ENCODE peak calls at places on chromosomes 4 and X, in six cellular contexts. O is NCI-H1092; G is activated CD4-positive, alpha-beta memory T cell treated with anti-CD3 and anti-CD28 coated beads, Interleukin-2, amount 10 ng/mL, durations not matched to agents 7 days and 5 days; M is cardiac muscle cell; Q is stimulated activated CD4-positive, alpha-beta T cell treated with anti-CD3 and anti-CD28 coated beads, Interleukin-4, amount 100 ng/mL, for 4 hours; Z is nephron progenitor cell. Y is an unnamed sample.

GRCh38 chr4:73573794-73574528 is 46.3 kb downstream of the RASSF6 start:
- DNase-seq in G (peak; percentile 19), O (peak; percentile 89), M (peak; percentile 86), Q (no peak), Z (peak; percentile 75), Y (peak; percentile 88)

GRCh38 chrX:21963736-21964135 is 23.2 kb downstream of the SMS start:
- DNase-seq in O (no peak), Z (no peak), G (no peak), M (no peak), Q (no peak), Y (no peak)

GRCh38 chr4:147674496-147674895 is 9.5 kb downstream of the PRMT9 start:
- DNase-seq in Q (no peak), Z (no peak), M (no peak), O (no peak), G (no peak), Y (no peak)

GRCh38 chr4:24067781-24068193 is 177.9 kb upstream of the PPARGC1A start:
- DNase-seq in Q (no peak), G (no peak), O (no peak), Z (no peak), M (peak; percentile 67), Y (no peak)

GRCh38 chrX:30151964-30152363 is 63.4 kb upstream of the MAGEB2 start:
- DNase-seq in Q (no peak), Z (no peak), O (no peak), M (peak; percentile 45), G (no peak), Y (no peak)

GRCh38 chr4:118981839-118982381 is 93.3 kb downstream of the SYNPO2 start:
- DNase-seq in G (peak; percentile 60), Z (peak; percentile 68), Q (peak; percentile 30), O (peak; percentile 52), M (peak; percentile 73), Y (peak; percentile 72)

GRCh38 chrX:69153060-69153730 is 12.1 kb downstream of the PJA1 start:
- DNase-seq in G (no peak), Z (peak; percentile 75), Q (no peak), M (peak; percentile 82), O (no peak), Y (no peak)

GRCh38 chrX:13754765-13755164 is 20.2 kb downstream of the OFD1 start:
- DNase-seq in M (no peak), G (no peak), Q (no peak), O (no peak), Z (no peak), Y (no peak)

GRCh38 chrX:44898411-44899221 is 25.6 kb downstream of the KDM6A start:
- DNase-seq in G (no peak), Z (no peak), O (no peak), M (no peak), Q (no peak), Y (peak; percentile 57)

GRCh38 chrX:16711219-16712115 is 1.0 kb downstream of the CTPS2 start:
- DNase-seq in O (no peak), G (no peak), M (peak; percentile 51), Q (no peak), Z (no peak), Y (peak; percentile 40)

GRCh38 chr4:187235456-187236170 is 512.0 kb upstream of the FAT1 start:
- DNase-seq in M (no peak), G (no peak), Z (no peak), O (no peak), Q (no peak), Y (no peak)

GRCh38 chrX:33190016-33190415 is 21.3 kb downstream of the DMD start:
- DNase-seq in M (no peak), G (no peak), Z (no peak), O (no peak), Q (no peak), Y (no peak)

GRCh38 chr4:2045518-2045951 is 13.6 kb upstream of the NAT8L start:
- DNase-seq in O (no peak), G (peak; percentile 14), Q (no peak), Z (no peak), M (no peak), Y (no peak)

GRCh38 chr4:5809216-5809776 is 83.6 kb downstream of the CRMP1 start:
- DNase-seq in G (no peak), Z (no peak), M (no peak), O (no peak), Q (no peak), Y (no peak)

GRCh38 chrX:40105791-40106676 is 8.3 kb upstream of the BCOR start:
- DNase-seq in O (peak; percentile 82), Q (peak; percentile 70), M (peak; percentile 89), Z (peak; percentile 71), G (peak; percentile 75), Y (peak; percentile 76)

GRCh38 chr4:2468464-2469191 is at the start of gene RNF4:
- DNase-seq in Q (peak; percentile 90), Z (peak; percentile 91), O (peak; percentile 95), G (peak; percentile 97), M (peak; percentile 97), Y (peak; percentile 98)

GRCh38 chr4:83585982-83586508 is 50.1 kb downstream of the GPAT3 start:
- DNase-seq in G (no peak), Z (no peak), Q (no peak), M (no peak), O (no peak), Y (no peak)

GRCh38 chrX:129678176-129678880 is 23.6 kb upstream of the APLN start:
- DNase-seq in Q (peak; percentile 31), O (peak; percentile 80), G (peak; percentile 43), Z (no peak), M (no peak), Y (peak; percentile 39)

GRCh38 chr4:182143822-182144620 is 99.2 kb upstream of the TENM3 start:
- DNase-seq in Q (no peak), M (peak; percentile 49), O (peak; percentile 81), G (no peak), Z (peak; percentile 72), Y (peak; percentile 23)

GRCh38 chr4:3517731-3518510 is 14.3 kb downstream of the LRPAP1 start:
- DNase-seq in Z (no peak), O (no peak), Q (no peak), G (no peak), M (no peak), Y (no peak)

GRCh38 chr4:101262683-101263082 is 84.6 kb downstream of the PPP3CA start:
- DNase-seq in O (no peak), M (no peak), Q (no peak), Z (no peak), G (no peak), Y (peak; percentile 11)

GRCh38 chr4:47167391-47167790 is 136.0 kb downstream of the GABRB1 start:
- DNase-seq in G (no peak), Q (no peak), Z (no peak), M (no peak), O (no peak), Y (no peak)

GRCh38 chr4:128424524-128425195 is 137.0 kb upstream of the PGRMC2 start:
- DNase-seq in M (no peak), G (no peak), Z (no peak), Q (no peak), O (no peak), Y (no peak)

GRCh38 chr4:42778349-42778748 is 114.2 kb upstream of the GRXCR1 start:
- DNase-seq in Z (no peak), G (no peak), Q (no peak), O (no peak), M (no peak), Y (no peak)

GRCh38 chr4:123851521-123851920 is 454.9 kb downstream of the SPRY1 start:
- DNase-seq in Z (no peak), G (no peak), Q (no peak), O (no peak), M (no peak), Y (no peak)

GRCh38 chrX:133402042-133402453 is 13.2 kb downstream of the GPC4 start:
- DNase-seq in Z (no peak), O (no peak), Q (no peak), M (no peak), G (no peak), Y (no peak)

GRCh38 chr4:158255727-158256324 is 45.5 kb downstream of the TMEM144 start:
- DNase-seq in M (peak; percentile 61), G (no peak), Z (no peak), Q (no peak), O (no peak), Y (peak; percentile 20)

GRCh38 chr4:16752150-16752549 is 146.3 kb downstream of the LDB2 start:
- DNase-seq in O (no peak), G (no peak), Z (no peak), Q (no peak), M (no peak), Y (no peak)

GRCh38 chr4:172851534-172851933 is 317.1 kb upstream of the GALNT7 start:
- DNase-seq in O (no peak), M (no peak), Z (no peak), G (no peak), Q (no peak), Y (no peak)

GRCh38 chr4:30847157-30847556 is 127.0 kb downstream of the PCDH7 start:
- DNase-seq in M (no peak), O (no peak), Z (no peak), G (no peak), Q (no peak), Y (no peak)

GRCh38 chr4:6703786-6704185 is 5.9 kb downstream of the MRFAP1L1 start:
- DNase-seq in M (no peak), G (no peak), Z (no peak), Q (no peak), O (no peak), Y (no peak)

GRCh38 chr4:39469429-39470077 is 10.7 kb downstream of the LIAS start:
- DNase-seq in Z (peak; percentile 41), G (no peak), M (peak; percentile 72), O (peak; percentile 45), Q (no peak), Y (peak; percentile 76)

GRCh38 chr4:78951862-78952472 is 12.7 kb upstream of the PAQR3 start:
- DNase-seq in Q (no peak), Z (peak; percentile 36), G (peak; percentile 31), O (peak; percentile 20), M (peak; percentile 64), Y (peak; percentile 53)